ENCODE peak calls at places on chromosomes 3 and 15, in seven cellular contexts. G is aorta; P is CD4-positive, alpha-beta T cell; F is OCI-M1; S is ecto neural progenitor cell; M is stimulated activated CD4-positive, alpha-beta T cell treated with anti-CD3 and anti-CD28 coated beads, Interleukin-12 subunit alpha, Interleukin-12 subunit beta, amount 100 ng/mL, for 4 hours; A is ELR. E is an unnamed sample.

GRCh38 chr3:72699631-72700030 is 148.6 kb downstream of the SHQ1 start:
- DNase-seq in G (no peak), P (no peak), F (no peak), S (no peak), M (no peak), A (no peak), E (no peak)

GRCh38 chr3:49255112-49255511 is 21.9 kb downstream of the C3orf62 start:
- DNase-seq in G (peak; percentile 38), P (no peak), F (peak; percentile 54), S (no peak), M (no peak), A (no peak), E (no peak)

GRCh38 chr3:154730221-154730620 is 300.2 kb upstream of the GPR149 start:
- DNase-seq in G (no peak), P (no peak), F (peak; percentile 7), S (no peak), M (no peak), A (no peak), E (no peak)

GRCh38 chr15:56869573-56869972 is 48.9 kb upstream of the TCF12 start:
- DNase-seq in G (peak; percentile 56), P (no peak), F (peak; percentile 79), S (no peak), M (peak; percentile 13), A (peak; percentile 32), E (no peak)

GRCh38 chr3:7697538-7697937 is 804.1 kb upstream of the LMCD1 start:
- DNase-seq in G (no peak), P (no peak), F (peak; percentile 92), S (no peak), M (no peak), A (no peak), E (no peak)

GRCh38 chr3:69088033-69088432 is 3.3 kb downstream of the ARL6IP5 start:
- DNase-seq in G (no peak), P (no peak), F (no peak), S (no peak), M (no peak), A (peak; percentile 67), E (no peak)

GRCh38 chr3:179108091-179108490 is 36.5 kb upstream of the ZMAT3 start:
- DNase-seq in G (no peak), P (no peak), F (no peak), S (no peak), M (no peak), A (peak; percentile 93), E (peak; percentile 30)

GRCh38 chr3:135271562-135272290 is 476.7 kb downstream of the EPHB1 start:
- DNase-seq in G (no peak), P (no peak), F (no peak), S (no peak), M (no peak), A (no peak), E (no peak)

E was measured in AG04450.